ENCODE peak calls at places on chromosomes 13 and 19, in nine cellular contexts. P is GM19239, F is mucosa of gallbladder, R is fibroblast of the conjunctiva, V is mesothelial cell of epicardium, I is stromal cell of bone marrow, G is HTR-8/SVneo, N is endodermal cell, X is progenitor cell of endocrine pancreas. M is an unnamed sample.

GRCh38 chr13:113975416-113975815 is 1.5 kb upstream of the C13orf46 start:
- DNase-seq in P (no peak), F (no peak), R (no peak), V (no peak), I (no peak), G (no peak), N (no peak), X (no peak), M (no peak)

GRCh38 chr13:100209857-100210580 is 121.1 kb downstream of the PCCA start:
- DNase-seq in P (no peak), F (no peak), R (peak; percentile 16), V (no peak), I (peak; percentile 54), G (no peak), N (no peak), X (no peak), M (no peak)

GRCh38 chr19:10219678-10220077 is 11.5 kb downstream of the S1PR2 start:
- DNase-seq in P (peak; percentile 50), F (no peak), R (no peak), V (no peak), I (no peak), G (no peak), N (peak; percentile 83), X (no peak), M (no peak)

GRCh38 chr19:20078696-20079095 is 896 bp downstream of the ZNF90 start:
- DNase-seq in P (no peak), F (peak; percentile 18), R (no peak), V (peak; percentile 58), I (peak; percentile 20), G (no peak), N (peak; percentile 75), X (no peak), M (peak; percentile 21)

GRCh38 chr13:106520205-106521004 is 15.1 kb downstream of the EFNB2 start:
- DNase-seq in P (no peak), F (no peak), R (no peak), V (no peak), I (no peak), G (no peak), N (no peak), X (no peak), M (no peak)

GRCh38 chr13:19059016-19059780 is 122.4 kb downstream of the TUBA3C start:
- DNase-seq in P (no peak), F (no peak), R (no peak), V (no peak), I (no peak), G (no peak), N (no peak), X (no peak), M (no peak)

GRCh38 chr19:28609091-28609755 is 603.7 kb downstream of the UQCRFS1 start:
- DNase-seq in P (no peak), F (no peak), R (no peak), V (no peak), I (no peak), G (no peak), N (no peak), X (no peak), M (no peak)

GRCh38 chr19:33473644-33474305 is 47.8 kb downstream of the PEPD start:
- DNase-seq in P (no peak), F (no peak), R (no peak), V (no peak), I (peak; percentile 28), G (peak; percentile 49), N (peak; percentile 19), X (no peak), M (no peak)

GRCh38 chr19:10043286-10043927 is 30.1 kb downstream of the RDH8 start:
- DNase-seq in P (no peak), F (no peak), R (no peak), V (no peak), I (no peak), G (no peak), N (no peak), X (no peak), M (peak; percentile 50)

GRCh38 chr13:40221460-40222201 is 444.8 kb downstream of the FOXO1 start:
- DNase-seq in P (no peak), F (peak; percentile 18), R (peak; percentile 89), V (no peak), I (no peak), G (no peak), N (no peak), X (no peak), M (no peak)

GRCh38 chr13:110455941-110456340 is 105.6 kb downstream of the RAB20 start:
- DNase-seq in P (peak; percentile 90), F (peak; percentile 82), R (peak; percentile 63), V (peak; percentile 68), I (peak; percentile 44), G (peak; percentile 54), N (peak; percentile 96), X (peak; percentile 53), M (peak; percentile 55)

GRCh38 chr19:11096210-11096841 is 7.1 kb downstream of the LDLR start:
- DNase-seq in P (no peak), F (peak; percentile 44), R (peak; percentile 81), V (no peak), I (peak; percentile 79), G (no peak), N (no peak), X (no peak), M (no peak)

GRCh38 chr13:92197669-92198068 is 799.2 kb downstream of the GPC5 start:
- DNase-seq in P (no peak), F (no peak), R (no peak), V (no peak), I (no peak), G (no peak), N (no peak), X (no peak), M (no peak)

GRCh38 chr19:604355-604754 is 14.7 kb downstream of the HCN2 start:
- DNase-seq in P (no peak), F (no peak), R (no peak), V (no peak), I (no peak), G (no peak), N (no peak), X (no peak), M (no peak)

GRCh38 chr13:109971006-109971744 is 184.8 kb upstream of the IRS2 start:
- DNase-seq in P (no peak), F (no peak), R (no peak), V (no peak), I (no peak), G (no peak), N (peak; percentile 13), X (no peak), M (no peak)

GRCh38 chr19:40600086-40600917 is 867 bp upstream of the LTBP4 start:
- DNase-seq in P (no peak), F (no peak), R (no peak), V (no peak), I (no peak), G (no peak), N (peak; percentile 62), X (no peak), M (no peak)

GRCh38 chr19:56189785-56190184 is 7.8 kb downstream of the ZSCAN5B start:
- DNase-seq in P (no peak), F (no peak), R (no peak), V (no peak), I (no peak), G (no peak), N (peak; percentile 54), X (no peak), M (no peak)

GRCh38 chr19:50515168-50515561 is 1.5 kb upstream of the ASPDH start:
- DNase-seq in P (no peak), F (no peak), R (no peak), V (no peak), I (no peak), G (no peak), N (peak; percentile 35), X (no peak), M (no peak)

GRCh38 chr13:94559201-94559795 is 36.7 kb downstream of the TGDS start:
- DNase-seq in P (no peak), F (no peak), R (no peak), V (no peak), I (no peak), G (no peak), N (no peak), X (no peak), M (no peak)

GRCh38 chr13:59343132-59343531 is 820.6 kb downstream of the DIAPH3 start:
- DNase-seq in P (no peak), F (no peak), R (no peak), V (no peak), I (no peak), G (no peak), N (no peak), X (no peak), M (no peak)

GRCh38 chr13:105377452-105377851 is 1158.0 kb downstream of the EFNB2 start:
- DNase-seq in P (no peak), F (no peak), R (no peak), V (no peak), I (no peak), G (no peak), N (no peak), X (no peak), M (no peak)

GRCh38 chr19:2906631-2907195 is 6.0 kb downstream of the ZNF57 start:
- DNase-seq in P (no peak), F (no peak), R (no peak), V (no peak), I (no peak), G (no peak), N (no peak), X (no peak), M (no peak)

M was measured in neuronal stem cell.